ENCODE peak calls at places on chromosomes 5 and 9, in seven cellular contexts. One of them, this sample, is unnamed.

GRCh38 chr9:108620767-108621166 is 235.0 kb downstream of the ACTL7B start:
- DNase-seq in GM12878: no peak
- DNase-seq in HepG2: no peak
- DNase-seq in K562: no peak
- DNase-seq in IMR-90: no peak
- DNase-seq in H1: no peak
- DNase-seq in SK-N-SH: no peak
- DNase-seq in this sample: no peak

GRCh38 chr5:123964916-123965315 is 452.9 kb downstream of the CSNK1G3 start:
- DNase-seq in GM12878: no peak
- DNase-seq in H1: no peak
- DNase-seq in IMR-90: no peak
- DNase-seq in SK-N-SH: no peak
- DNase-seq in K562: no peak
- DNase-seq in HepG2: no peak
- DNase-seq in this sample: no peak

GRCh38 chr5:173498286-173498685 is 118.2 kb downstream of the BOD1 start:
- DNase-seq in K562: no peak
- DNase-seq in GM12878: no peak
- DNase-seq in IMR-90: peak
- DNase-seq in SK-N-SH: no peak
- DNase-seq in H1: no peak
- DNase-seq in HepG2: no peak
- DNase-seq in this sample: no peak

GRCh38 chr5:926416-927171 is 33.9 kb downstream of the TRIP13 start:
- DNase-seq in IMR-90: no peak
- DNase-seq in H1: no peak
- DNase-seq in K562: no peak
- DNase-seq in SK-N-SH: peak
- DNase-seq in HepG2: no peak
- DNase-seq in GM12878: no peak
- DNase-seq in this sample: no peak

GRCh38 chr5:174229640-174230350 is 184.3 kb downstream of the NSG2 start:
- DNase-seq in H1: no peak
- DNase-seq in GM12878: no peak
- DNase-seq in IMR-90: peak
- DNase-seq in HepG2: no peak
- DNase-seq in K562: no peak
- DNase-seq in SK-N-SH: no peak
- DNase-seq in this sample: no peak

GRCh38 chr5:100409538-100409937 is 125.6 kb upstream of the FAM174A start:
- DNase-seq in HepG2: no peak
- DNase-seq in IMR-90: peak
- DNase-seq in GM12878: no peak
- DNase-seq in K562: no peak
- DNase-seq in H1: no peak
- DNase-seq in SK-N-SH: no peak
- DNase-seq in this sample: no peak

GRCh38 chr5:134543820-134544692 is 18.6 kb downstream of the JADE2 start:
- DNase-seq in IMR-90: no peak
- DNase-seq in K562: no peak
- DNase-seq in H1: no peak
- DNase-seq in SK-N-SH: no peak
- DNase-seq in GM12878: no peak
- DNase-seq in HepG2: no peak
- DNase-seq in this sample: no peak

GRCh38 chr9:90445391-90445790 is 197.2 kb downstream of the DIRAS2 start:
- DNase-seq in SK-N-SH: no peak
- DNase-seq in IMR-90: no peak
- DNase-seq in HepG2: no peak
- DNase-seq in K562: no peak
- DNase-seq in H1: no peak
- DNase-seq in GM12878: no peak
- DNase-seq in this sample: no peak

GRCh38 chr5:153827407-153827806 is 211.3 kb downstream of the FAM114A2 start:
- DNase-seq in K562: no peak
- DNase-seq in GM12878: no peak
- DNase-seq in H1: no peak
- DNase-seq in SK-N-SH: no peak
- DNase-seq in HepG2: no peak
- DNase-seq in IMR-90: no peak
- DNase-seq in this sample: peak

GRCh38 chr5:151181818-151182217 is 24.2 kb upstream of the ANXA6 start:
- DNase-seq in GM12878: no peak
- DNase-seq in H1: no peak
- DNase-seq in IMR-90: no peak
- DNase-seq in HepG2: no peak
- DNase-seq in K562: no peak
- DNase-seq in SK-N-SH: no peak
- DNase-seq in this sample: no peak

GRCh38 chr9:1698991-1699390 is 316.2 kb upstream of the SMARCA2 start:
- DNase-seq in HepG2: no peak
- DNase-seq in IMR-90: no peak
- DNase-seq in H1: no peak
- DNase-seq in K562: no peak
- DNase-seq in GM12878: no peak
- DNase-seq in SK-N-SH: no peak
- DNase-seq in this sample: no peak

GRCh38 chr5:122942164-122942914 is 94.2 kb downstream of the PPIC start:
- DNase-seq in H1: no peak
- DNase-seq in SK-N-SH: no peak
- DNase-seq in HepG2: no peak
- DNase-seq in IMR-90: peak
- DNase-seq in GM12878: no peak
- DNase-seq in K562: peak
- DNase-seq in this sample: no peak

GRCh38 chr9:126705311-126705766 is 91.6 kb downstream of the LMX1B start:
- DNase-seq in HepG2: peak
- DNase-seq in IMR-90: peak
- DNase-seq in H1: peak
- DNase-seq in K562: peak
- DNase-seq in SK-N-SH: peak
- DNase-seq in GM12878: no peak
- DNase-seq in this sample: peak

GRCh38 chr9:4861736-4862451 is 69.2 kb downstream of the RCL1 start:
- DNase-seq in HepG2: peak
- DNase-seq in K562: peak
- DNase-seq in SK-N-SH: no peak
- DNase-seq in IMR-90: no peak
- DNase-seq in H1: no peak
- DNase-seq in GM12878: no peak
- DNase-seq in this sample: no peak

GRCh38 chr5:95083606-95084005 is 201.3 kb downstream of the MCTP1 start:
- DNase-seq in GM12878: no peak
- DNase-seq in K562: no peak
- DNase-seq in H1: no peak
- DNase-seq in IMR-90: no peak
- DNase-seq in HepG2: no peak
- DNase-seq in SK-N-SH: no peak
- DNase-seq in this sample: no peak

GRCh38 chr5:131997727-131998117 is 13.7 kb downstream of the ACSL6 start:
- DNase-seq in GM12878: no peak
- DNase-seq in SK-N-SH: no peak
- DNase-seq in IMR-90: no peak
- DNase-seq in H1: no peak
- DNase-seq in HepG2: no peak
- DNase-seq in K562: no peak
- DNase-seq in this sample: no peak

GRCh38 chr5:85049020-85049419 is 664.3 kb upstream of the EDIL3 start:
- DNase-seq in HepG2: peak
- DNase-seq in GM12878: no peak
- DNase-seq in H1: no peak
- DNase-seq in K562: no peak
- DNase-seq in SK-N-SH: no peak
- DNase-seq in IMR-90: peak
- DNase-seq in this sample: no peak

GRCh38 chr5:134590992-134591659 is 41.5 kb downstream of the SAR1B start:
- DNase-seq in GM12878: no peak
- DNase-seq in H1: no peak
- DNase-seq in SK-N-SH: no peak
- DNase-seq in HepG2: peak
- DNase-seq in IMR-90: no peak
- DNase-seq in K562: no peak
- DNase-seq in this sample: no peak

GRCh38 chr9:35335164-35335563 is 154.7 kb upstream of the RUSC2 start:
- DNase-seq in IMR-90: peak
- DNase-seq in SK-N-SH: no peak
- DNase-seq in H1: no peak
- DNase-seq in K562: no peak
- DNase-seq in GM12878: no peak
- DNase-seq in HepG2: no peak
- DNase-seq in this sample: no peak

GRCh38 chr9:35338561-35339274 is 151.2 kb upstream of the RUSC2 start:
- DNase-seq in SK-N-SH: no peak
- DNase-seq in H1: no peak
- DNase-seq in K562: no peak
- DNase-seq in HepG2: no peak
- DNase-seq in IMR-90: no peak
- DNase-seq in GM12878: no peak
- DNase-seq in this sample: no peak

GRCh38 chr9:35340046-35340445 is 149.9 kb upstream of the RUSC2 start:
- DNase-seq in HepG2: no peak
- DNase-seq in K562: no peak
- DNase-seq in GM12878: no peak
- DNase-seq in H1: no peak
- DNase-seq in IMR-90: peak
- DNase-seq in SK-N-SH: peak
- DNase-seq in this sample: no peak

GRCh38 chr9:35341021-35341420 is 148.9 kb upstream of the RUSC2 start:
- DNase-seq in SK-N-SH: no peak
- DNase-seq in HepG2: no peak
- DNase-seq in GM12878: no peak
- DNase-seq in K562: no peak
- DNase-seq in H1: no peak
- DNase-seq in IMR-90: no peak
- DNase-seq in this sample: no peak

GRCh38 chr9:35338086-35338485 is 151.8 kb upstream of the RUSC2 start:
- DNase-seq in K562: peak
- DNase-seq in HepG2: no peak
- DNase-seq in IMR-90: no peak
- DNase-seq in H1: no peak
- DNase-seq in GM12878: no peak
- DNase-seq in SK-N-SH: no peak
- DNase-seq in this sample: no peak
- TF ChIP-seq USF2 in K562: no peak
- TF ChIP-seq USF2 in HepG2: no peak
- TF ChIP-seq USF2 in IMR-90: no peak
- TF ChIP-seq USF2 in H1: no peak
- TF ChIP-seq USF2 in GM12878: no peak
- TF ChIP-seq USF2 in SK-N-SH: no peak
- TF ChIP-seq USF2 in this sample: no peak

GRCh38 chr9:88180084-88180765 is 42.0 kb upstream of the SPATA31C2 start:
- DNase-seq in GM12878: no peak
- DNase-seq in H1: no peak
- DNase-seq in HepG2: no peak
- DNase-seq in SK-N-SH: no peak
- DNase-seq in IMR-90: no peak
- DNase-seq in K562: no peak
- DNase-seq in this sample: no peak
- TF ChIP-seq CTCF in GM12878: no peak
- TF ChIP-seq CTCF in H1: no peak
- TF ChIP-seq CTCF in HepG2: no peak
- TF ChIP-seq CTCF in SK-N-SH: no peak
- TF ChIP-seq CTCF in IMR-90: no peak
- TF ChIP-seq CTCF in K562: no peak
- TF ChIP-seq CTCF in this sample: no peak

GRCh38 chr5:65482727-65483473 is 1.2 kb upstream of the ADAMTS6 start:
- DNase-seq in IMR-90: peak
- DNase-seq in K562: peak
- DNase-seq in GM12878: peak
- DNase-seq in H1: no peak
- DNase-seq in SK-N-SH: peak
- DNase-seq in HepG2: peak
- DNase-seq in this sample: peak
- TF ChIP-seq RAD21 in IMR-90: no peak
- TF ChIP-seq RAD21 in K562: no peak
- TF ChIP-seq RAD21 in GM12878: no peak
- TF ChIP-seq RAD21 in H1: no peak
- TF ChIP-seq RAD21 in SK-N-SH: no peak
- TF ChIP-seq RAD21 in HepG2: no peak
- TF ChIP-seq RAD21 in this sample: no peak

GRCh38 chr9:21965401-21965951 is 28.7 kb downstream of the CDKN2A start:
- DNase-seq in H1: no peak
- DNase-seq in IMR-90: peak
- DNase-seq in K562: no peak
- DNase-seq in HepG2: peak
- DNase-seq in GM12878: no peak
- DNase-seq in SK-N-SH: peak
- DNase-seq in this sample: no peak
- TF ChIP-seq USF2 in H1: no peak
- TF ChIP-seq USF2 in IMR-90: no peak
- TF ChIP-seq USF2 in K562: no peak
- TF ChIP-seq USF2 in HepG2: no peak
- TF ChIP-seq USF2 in GM12878: no peak
- TF ChIP-seq USF2 in SK-N-SH: no peak
- TF ChIP-seq USF2 in this sample: no peak

DNA sequence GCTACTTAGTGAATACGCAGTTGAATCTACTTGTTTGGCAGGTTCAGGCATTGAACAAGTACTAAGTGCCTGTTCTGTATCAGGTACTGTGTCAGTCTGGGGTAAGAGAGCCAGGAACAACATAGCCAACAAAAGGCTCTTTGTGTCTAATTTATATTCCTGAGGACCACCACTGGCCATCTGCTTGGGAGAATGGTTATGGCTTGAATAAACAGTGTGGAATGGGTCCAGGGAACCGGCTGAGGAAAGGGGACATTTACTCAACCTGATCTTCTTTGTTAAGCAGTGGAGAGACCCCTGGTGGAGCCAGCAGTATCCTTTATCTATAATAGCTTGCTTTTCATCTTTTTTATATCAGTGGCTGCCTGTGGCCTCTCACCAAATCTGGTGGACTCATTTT is 38.6 kb downstream of the EXOSC2 start:
- DNase-seq in H1: no peak
- DNase-seq in K562: peak
- DNase-seq in IMR-90: peak
- DNase-seq in GM12878: no peak
- DNase-seq in HepG2: peak
- DNase-seq in SK-N-SH: peak
- DNase-seq in this sample: peak
- TF ChIP-seq CTCF in H1: no peak
- TF ChIP-seq CTCF in K562: no peak
- TF ChIP-seq CTCF in IMR-90: peak
- TF ChIP-seq CTCF in GM12878: no peak
- TF ChIP-seq CTCF in HepG2: peak
- TF ChIP-seq CTCF in SK-N-SH: peak
- TF ChIP-seq CTCF in this sample: peak

GRCh38 chr5:129506092-129506491 is 46.0 kb downstream of the ADAMTS19 start:
- DNase-seq in HepG2: no peak
- DNase-seq in K562: no peak
- DNase-seq in H1: no peak
- DNase-seq in GM12878: no peak
- DNase-seq in IMR-90: peak
- DNase-seq in SK-N-SH: no peak
- DNase-seq in this sample: no peak
- TF ChIP-seq RAD21 in HepG2: no peak
- TF ChIP-seq RAD21 in K562: no peak
- TF ChIP-seq RAD21 in H1: no peak
- TF ChIP-seq RAD21 in GM12878: no peak
- TF ChIP-seq RAD21 in IMR-90: no peak
- TF ChIP-seq RAD21 in SK-N-SH: no peak
- TF ChIP-seq RAD21 in this sample: no peak